ENCODE peak calls at places on chromosomes 7 and 10, in nine cellular contexts. B is stimulated activated CD4-positive, alpha-beta T cell treated with anti-CD3 and anti-CD28 coated beads, Interleukin-15, amount 100 ng/mL, for 1 hour; E is cardiac muscle cell; S is activated CD8-positive, alpha-beta memory T cell treated with anti-CD3 and anti-CD28 coated beads, Interleukin-2, amount 50 U/mL, for 48 hours; F is AG08395; R is T-cell; Y is right cardiac atrium; L is ureter; V is body of pancreas. Z is an unnamed sample.

GRCh38 chr7:86504229-86504628 is 139.5 kb upstream of the GRM3 start:
- DNase-seq in S (no peak), V (no peak), B (no peak), E (no peak), L (no peak), Y (no peak), F (no peak), R (no peak), Z (no peak)

GRCh38 chr7:100567751-100568175 is 5.9 kb downstream of the SAP25 start:
- DNase-seq in Y (no peak), F (no peak), V (peak), R (no peak), B (no peak), L (no peak), S (no peak), E (no peak), Z (no peak)

GRCh38 chr7:77351539-77352004 is 64.6 kb downstream of the GSAP start:
- DNase-seq in V (no peak), S (peak), F (no peak), Y (no peak), L (no peak), B (peak), R (peak), E (no peak), Z (no peak)

GRCh38 chr7:151761256-151761655 is 115.7 kb downstream of the PRKAG2 start:
- DNase-seq in V (peak), B (no peak), F (no peak), L (no peak), S (no peak), Y (no peak), R (no peak), E (no peak), Z (no peak)

GRCh38 chr7:134420509-134421125 is 38.3 kb downstream of the AKR1B1 start:
- DNase-seq in V (peak), E (peak), R (no peak), F (peak), Y (no peak), S (no peak), L (peak), B (no peak), Z (peak)

GRCh38 chr10:98074315-98074911 is 44.0 kb upstream of the CRTAC1 start:
- DNase-seq in Y (no peak), R (no peak), B (no peak), F (peak), V (no peak), S (no peak), E (peak), L (no peak), Z (peak)

GRCh38 chr10:15136960-15137359 is 31.5 kb downstream of the NMT2 start:
- DNase-seq in E (no peak), L (no peak), F (no peak), S (no peak), R (no peak), Y (no peak), B (no peak), V (no peak), Z (no peak)

GRCh38 chr7:103113164-103113563 is 35.7 kb downstream of the NAPEPLD start:
- DNase-seq in B (no peak), L (no peak), S (no peak), E (no peak), V (no peak), Y (no peak), F (peak), R (no peak), Z (no peak)

GRCh38 chr10:20990604-20991003 is 93.5 kb upstream of the NEBL start:
- DNase-seq in V (no peak), L (no peak), S (no peak), R (no peak), Y (no peak), E (no peak), B (no peak), F (peak), Z (no peak)

GRCh38 chr7:42910306-42910705 is 1.6 kb downstream of the C7orf25 start:
- DNase-seq in Y (no peak), L (no peak), V (no peak), S (no peak), B (no peak), E (no peak), F (no peak), R (no peak), Z (no peak)

GRCh38 chr7:130365093-130365492 is 15.2 kb upstream of the CPA1 start:
- DNase-seq in V (no peak), L (no peak), S (no peak), R (no peak), Y (no peak), F (no peak), B (no peak), E (no peak), Z (no peak)

GRCh38 chr10:22711373-22711772 is 3.0 kb downstream of the PIP4K2A start:
- DNase-seq in F (no peak), R (no peak), L (no peak), S (no peak), B (no peak), V (no peak), Y (no peak), E (no peak), Z (no peak)

GRCh38 chr7:43891069-43891955 is 15.1 kb downstream of the URGCP start:
- DNase-seq in B (no peak), V (no peak), L (no peak), E (no peak), Y (no peak), S (no peak), F (no peak), R (no peak), Z (no peak)

GRCh38 chr7:73515184-73515583 is 6.9 kb downstream of the BAZ1B start:
- DNase-seq in E (no peak), B (no peak), L (no peak), S (no peak), V (no peak), Y (no peak), R (no peak), F (no peak), Z (no peak)